ENCODE peak calls at places on chromosomes 5 and 9, in seven cellular contexts. One of them, this sample, is unnamed.

GRCh38 chr5:40278881-40279280 is 400.8 kb upstream of the PTGER4 start:
- DNase-seq in body of pancreas: no peak
- DNase-seq in astrocyte of the spinal cord: no peak
- DNase-seq in GM23338: no peak
- DNase-seq in foreskin fibroblast: no peak
- DNase-seq in PC-9: no peak
- DNase-seq in tibial nerve: no peak
- DNase-seq in this sample: no peak

GRCh38 chr9:133405508-133406009 is 12.3 kb downstream of the REXO4 start:
- DNase-seq in body of pancreas: no peak
- DNase-seq in astrocyte of the spinal cord: peak
- DNase-seq in GM23338: no peak
- DNase-seq in foreskin fibroblast: peak
- DNase-seq in PC-9: no peak
- DNase-seq in tibial nerve: no peak
- DNase-seq in this sample: no peak

GRCh38 chr9:84711936-84712335 is 42.4 kb downstream of the NTRK2 start:
- DNase-seq in body of pancreas: peak
- DNase-seq in astrocyte of the spinal cord: peak
- DNase-seq in GM23338: no peak
- DNase-seq in foreskin fibroblast: peak
- DNase-seq in PC-9: peak
- DNase-seq in tibial nerve: peak
- DNase-seq in this sample: no peak

GRCh38 chr9:112743216-112743835 is 7.2 kb upstream of the SNX30 start:
- DNase-seq in body of pancreas: no peak
- DNase-seq in astrocyte of the spinal cord: no peak
- DNase-seq in GM23338: no peak
- DNase-seq in foreskin fibroblast: peak
- DNase-seq in PC-9: no peak
- DNase-seq in tibial nerve: no peak
- DNase-seq in this sample: no peak

GRCh38 chr9:79623799-79624721 is 52.3 kb downstream of the TLE4 start:
- DNase-seq in body of pancreas: no peak
- DNase-seq in astrocyte of the spinal cord: no peak
- DNase-seq in GM23338: no peak
- DNase-seq in foreskin fibroblast: no peak
- DNase-seq in PC-9: no peak
- DNase-seq in tibial nerve: no peak
- DNase-seq in this sample: no peak

GRCh38 chr9:15182755-15183154 is 124.3 kb downstream of the TTC39B start:
- DNase-seq in body of pancreas: no peak
- DNase-seq in astrocyte of the spinal cord: no peak
- DNase-seq in GM23338: no peak
- DNase-seq in foreskin fibroblast: peak
- DNase-seq in PC-9: no peak
- DNase-seq in tibial nerve: no peak
- DNase-seq in this sample: no peak

GRCh38 chr5:163248333-163248732 is 189.1 kb upstream of the CCNG1 start:
- DNase-seq in body of pancreas: peak
- DNase-seq in astrocyte of the spinal cord: peak
- DNase-seq in GM23338: no peak
- DNase-seq in foreskin fibroblast: no peak
- DNase-seq in PC-9: no peak
- DNase-seq in tibial nerve: no peak
- DNase-seq in this sample: no peak

GRCh38 chr5:131757830-131758519 is 38.8 kb downstream of the FNIP1 start:
- DNase-seq in body of pancreas: no peak
- DNase-seq in astrocyte of the spinal cord: no peak
- DNase-seq in GM23338: no peak
- DNase-seq in foreskin fibroblast: no peak
- DNase-seq in PC-9: no peak
- DNase-seq in tibial nerve: no peak
- DNase-seq in this sample: no peak

GRCh38 chr5:167970002-167970401 is 321.4 kb upstream of the WWC1 start:
- DNase-seq in body of pancreas: no peak
- DNase-seq in astrocyte of the spinal cord: peak
- DNase-seq in GM23338: no peak
- DNase-seq in foreskin fibroblast: no peak
- DNase-seq in PC-9: no peak
- DNase-seq in tibial nerve: no peak
- DNase-seq in this sample: no peak

GRCh38 chr5:97162045-97162444 is 19.6 kb upstream of the LIX1 start:
- DNase-seq in body of pancreas: peak
- DNase-seq in astrocyte of the spinal cord: peak
- DNase-seq in GM23338: peak
- DNase-seq in foreskin fibroblast: peak
- DNase-seq in PC-9: peak
- DNase-seq in tibial nerve: peak
- DNase-seq in this sample: peak

GRCh38 chr5:180315762-180316212 is 23.9 kb upstream of the MAPK9 start:
- DNase-seq in body of pancreas: peak
- DNase-seq in astrocyte of the spinal cord: peak
- DNase-seq in GM23338: peak
- DNase-seq in foreskin fibroblast: peak
- DNase-seq in PC-9: peak
- DNase-seq in tibial nerve: peak
- DNase-seq in this sample: peak

GRCh38 chr9:137077010-137077747 is at the start of gene UAP1L1:
- DNase-seq in body of pancreas: peak
- DNase-seq in astrocyte of the spinal cord: no peak
- DNase-seq in GM23338: peak
- DNase-seq in foreskin fibroblast: peak
- DNase-seq in PC-9: peak
- DNase-seq in tibial nerve: peak
- DNase-seq in this sample: no peak

GRCh38 chr9:123453904-123454321 is 97.9 kb downstream of the CRB2 start:
- DNase-seq in body of pancreas: peak
- DNase-seq in astrocyte of the spinal cord: no peak
- DNase-seq in GM23338: no peak
- DNase-seq in foreskin fibroblast: no peak
- DNase-seq in PC-9: no peak
- DNase-seq in tibial nerve: no peak
- DNase-seq in this sample: no peak

GRCh38 chr5:66713998-66714397 is 117.8 kb downstream of the MAST4 start:
- DNase-seq in body of pancreas: peak
- DNase-seq in astrocyte of the spinal cord: peak
- DNase-seq in GM23338: no peak
- DNase-seq in foreskin fibroblast: peak
- DNase-seq in PC-9: peak
- DNase-seq in tibial nerve: no peak
- DNase-seq in this sample: no peak

GRCh38 chr5:174610968-174611367 is 113.4 kb upstream of the MSX2 start:
- DNase-seq in body of pancreas: peak
- DNase-seq in astrocyte of the spinal cord: no peak
- DNase-seq in GM23338: no peak
- DNase-seq in foreskin fibroblast: peak
- DNase-seq in PC-9: no peak
- DNase-seq in tibial nerve: peak
- DNase-seq in this sample: no peak

GRCh38 chr5:172906888-172907287 is 52.3 kb upstream of the RPL26L1 start:
- DNase-seq in body of pancreas: no peak
- DNase-seq in astrocyte of the spinal cord: no peak
- DNase-seq in GM23338: no peak
- DNase-seq in foreskin fibroblast: no peak
- DNase-seq in PC-9: no peak
- DNase-seq in tibial nerve: no peak
- DNase-seq in this sample: no peak

GRCh38 chr5:84647581-84647980 is 262.9 kb upstream of the EDIL3 start:
- DNase-seq in body of pancreas: no peak
- DNase-seq in astrocyte of the spinal cord: no peak
- DNase-seq in GM23338: no peak
- DNase-seq in foreskin fibroblast: no peak
- DNase-seq in PC-9: no peak
- DNase-seq in tibial nerve: no peak
- DNase-seq in this sample: no peak

GRCh38 chr5:59102437-59102836 is 519.6 kb downstream of the RAB3C start:
- DNase-seq in body of pancreas: no peak
- DNase-seq in astrocyte of the spinal cord: no peak
- DNase-seq in GM23338: no peak
- DNase-seq in foreskin fibroblast: no peak
- DNase-seq in PC-9: no peak
- DNase-seq in tibial nerve: no peak
- DNase-seq in this sample: no peak

GRCh38 chr9:124297553-124297905 is 39.8 kb downstream of the NEK6 start:
- DNase-seq in body of pancreas: peak
- DNase-seq in astrocyte of the spinal cord: peak
- DNase-seq in GM23338: peak
- DNase-seq in foreskin fibroblast: peak
- DNase-seq in PC-9: peak
- DNase-seq in tibial nerve: peak
- DNase-seq in this sample: no peak

GRCh38 chr9:116377179-116377790 is 223.7 kb downstream of the PAPPA start:
- DNase-seq in body of pancreas: no peak
- DNase-seq in astrocyte of the spinal cord: peak
- DNase-seq in GM23338: no peak
- DNase-seq in foreskin fibroblast: peak
- DNase-seq in PC-9: peak
- DNase-seq in tibial nerve: no peak
- DNase-seq in this sample: no peak
- TF ChIP-seq CTCF in body of pancreas: no peak
- TF ChIP-seq CTCF in astrocyte of the spinal cord: no peak
- TF ChIP-seq CTCF in GM23338: no peak
- TF ChIP-seq CTCF in foreskin fibroblast: no peak
- TF ChIP-seq CTCF in PC-9: no peak
- TF ChIP-seq CTCF in tibial nerve: no peak
- TF ChIP-seq CTCF in this sample: no peak

DNA sequence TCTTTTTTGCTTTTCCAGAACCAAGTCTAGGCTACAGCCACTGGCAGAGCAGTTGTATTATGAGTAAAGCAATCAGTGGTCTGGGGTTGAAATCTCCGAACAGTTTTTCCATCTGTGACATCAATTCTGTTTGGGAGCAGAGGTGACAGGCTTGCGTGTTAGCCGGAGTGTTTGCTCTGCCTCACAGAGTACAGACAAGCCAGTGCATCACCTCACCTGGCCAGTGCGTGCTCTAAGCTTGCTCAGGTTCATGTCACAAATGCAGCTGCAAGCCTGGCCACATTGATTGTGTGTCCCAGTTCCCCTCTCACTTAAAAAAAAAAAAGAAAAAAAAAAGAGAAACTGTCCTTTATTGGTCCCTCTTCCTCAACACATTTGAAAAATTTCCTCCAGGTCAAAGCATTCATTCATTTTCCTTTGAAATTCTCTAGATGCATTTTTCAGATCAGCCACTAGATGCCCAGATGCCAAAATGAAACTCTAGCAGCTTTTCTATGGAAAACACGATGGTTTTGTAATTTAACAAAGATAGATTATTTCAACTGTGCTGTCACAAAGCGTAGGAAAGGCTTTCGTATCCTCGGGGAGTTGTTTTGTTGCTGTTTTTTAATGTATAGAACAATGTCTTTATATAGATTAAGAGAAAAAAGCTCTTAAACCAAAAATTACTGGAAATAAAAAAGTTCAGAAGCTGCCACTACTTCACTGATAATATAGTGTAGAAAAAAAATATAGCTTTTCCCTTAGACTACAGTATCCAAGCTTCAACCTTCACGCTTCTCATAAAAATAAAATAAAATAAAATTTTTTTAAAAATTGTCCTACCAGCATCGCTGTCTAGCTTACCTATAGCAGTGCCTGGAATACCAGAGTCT is 585.5 kb downstream of the TLE1 start:
- DNase-seq in body of pancreas: no peak
- DNase-seq in astrocyte of the spinal cord: peak
- DNase-seq in GM23338: no peak
- DNase-seq in foreskin fibroblast: peak
- DNase-seq in PC-9: no peak
- DNase-seq in tibial nerve: no peak
- DNase-seq in this sample: no peak
- TF ChIP-seq CTCF in body of pancreas: peak
- TF ChIP-seq CTCF in astrocyte of the spinal cord: peak
- TF ChIP-seq CTCF in GM23338: no peak
- TF ChIP-seq CTCF in foreskin fibroblast: peak
- TF ChIP-seq CTCF in PC-9: peak
- TF ChIP-seq CTCF in tibial nerve: peak
- TF ChIP-seq CTCF in this sample: peak

DNA sequence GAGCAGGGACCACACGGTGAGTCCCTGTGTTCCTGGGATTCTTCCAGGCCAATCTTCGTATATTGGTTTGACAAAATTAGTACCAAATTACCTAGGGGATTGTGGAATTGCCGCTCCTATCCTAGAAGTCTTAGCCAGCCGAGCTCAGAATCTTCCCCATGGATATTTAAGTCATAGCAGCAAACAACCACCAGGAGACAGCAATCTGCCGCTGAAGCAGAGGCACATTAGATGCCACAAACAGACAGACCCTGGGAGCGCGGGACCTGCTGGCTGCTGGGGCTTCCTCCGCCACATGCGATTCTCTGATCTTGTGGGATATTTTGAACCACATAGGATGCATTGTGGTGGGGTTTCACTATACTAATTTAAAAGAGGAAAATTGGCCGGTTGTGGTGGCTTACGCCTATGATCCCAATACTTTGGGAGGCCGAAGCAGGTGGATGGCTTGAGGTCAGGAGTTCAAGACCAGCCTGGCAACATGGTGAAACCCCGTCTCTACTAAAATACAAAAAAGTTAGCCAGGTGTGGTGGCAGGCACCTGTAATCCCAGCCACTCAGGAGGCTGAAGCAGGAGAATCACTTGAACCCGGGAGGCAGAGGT is 31.7 kb upstream of the ZBTB43 start:
- DNase-seq in body of pancreas: no peak
- DNase-seq in astrocyte of the spinal cord: no peak
- DNase-seq in GM23338: peak
- DNase-seq in foreskin fibroblast: peak
- DNase-seq in PC-9: no peak
- DNase-seq in tibial nerve: no peak
- DNase-seq in this sample: no peak
- TF ChIP-seq CTCF in body of pancreas: no peak
- TF ChIP-seq CTCF in astrocyte of the spinal cord: peak
- TF ChIP-seq CTCF in GM23338: peak
- TF ChIP-seq CTCF in foreskin fibroblast: peak
- TF ChIP-seq CTCF in PC-9: peak
- TF ChIP-seq CTCF in tibial nerve: no peak
- TF ChIP-seq CTCF in this sample: peak

GRCh38 chr5:75320341-75320740 is 16.7 kb upstream of the HMGCR start:
- DNase-seq in body of pancreas: no peak
- DNase-seq in astrocyte of the spinal cord: peak
- DNase-seq in GM23338: no peak
- DNase-seq in foreskin fibroblast: no peak
- DNase-seq in PC-9: no peak
- DNase-seq in tibial nerve: no peak
- DNase-seq in this sample: no peak

GRCh38 chr5:75330404-75330803 is 6.6 kb upstream of the HMGCR start:
- DNase-seq in body of pancreas: no peak
- DNase-seq in astrocyte of the spinal cord: no peak
- DNase-seq in GM23338: no peak
- DNase-seq in foreskin fibroblast: no peak
- DNase-seq in PC-9: no peak
- DNase-seq in tibial nerve: no peak
- DNase-seq in this sample: no peak

GRCh38 chr5:75322066-75322465 is 15.0 kb upstream of the HMGCR start:
- DNase-seq in body of pancreas: no peak
- DNase-seq in astrocyte of the spinal cord: no peak
- DNase-seq in GM23338: peak
- DNase-seq in foreskin fibroblast: no peak
- DNase-seq in PC-9: no peak
- DNase-seq in tibial nerve: no peak
- DNase-seq in this sample: no peak

GRCh38 chr5:75324791-75325190 is 12.2 kb upstream of the HMGCR start:
- DNase-seq in body of pancreas: no peak
- DNase-seq in astrocyte of the spinal cord: no peak
- DNase-seq in GM23338: no peak
- DNase-seq in foreskin fibroblast: no peak
- DNase-seq in PC-9: no peak
- DNase-seq in tibial nerve: no peak
- DNase-seq in this sample: no peak

GRCh38 chr5:75325242-75325641 is 11.8 kb upstream of the HMGCR start:
- DNase-seq in body of pancreas: no peak
- DNase-seq in astrocyte of the spinal cord: no peak
- DNase-seq in GM23338: no peak
- DNase-seq in foreskin fibroblast: no peak
- DNase-seq in PC-9: no peak
- DNase-seq in tibial nerve: no peak
- DNase-seq in this sample: no peak
- TF ChIP-seq CTCF in body of pancreas: no peak
- TF ChIP-seq CTCF in astrocyte of the spinal cord: no peak
- TF ChIP-seq CTCF in GM23338: no peak
- TF ChIP-seq CTCF in foreskin fibroblast: no peak
- TF ChIP-seq CTCF in PC-9: no peak
- TF ChIP-seq CTCF in tibial nerve: no peak
- TF ChIP-seq CTCF in this sample: peak